ENCODE peak calls at places on chromosomes 7 and 10, in six cellular contexts. One of them, this sample, is unnamed.

GRCh38 chr10:24344695-24345473 is 135.9 kb downstream of the KIAA1217 start:
- DNase-seq in adrenal gland: no peak
- DNase-seq in suprapubic skin: no peak
- DNase-seq in esophagus muscularis mucosa: no peak
- DNase-seq in esophagus squamous epithelium: no peak
- DNase-seq in ovary: no peak
- DNase-seq in this sample: no peak

GRCh38 chr7:80885774-80886173 is 33.1 kb downstream of the SEMA3C start:
- DNase-seq in esophagus muscularis mucosa: no peak
- DNase-seq in esophagus squamous epithelium: no peak
- DNase-seq in ovary: no peak
- DNase-seq in adrenal gland: no peak
- DNase-seq in suprapubic skin: no peak
- DNase-seq in this sample: no peak

GRCh38 chr7:81111781-81112540 is 193.1 kb upstream of the SEMA3C start:
- DNase-seq in adrenal gland: no peak
- DNase-seq in suprapubic skin: no peak
- DNase-seq in esophagus squamous epithelium: no peak
- DNase-seq in ovary: no peak
- DNase-seq in esophagus muscularis mucosa: no peak
- DNase-seq in this sample: no peak

GRCh38 chr7:26199301-26200112 is 1.0 kb downstream of the HNRNPA2B1 start:
- DNase-seq in adrenal gland: peak
- DNase-seq in suprapubic skin: peak
- DNase-seq in ovary: peak
- DNase-seq in esophagus muscularis mucosa: no peak
- DNase-seq in esophagus squamous epithelium: peak
- DNase-seq in this sample: peak

GRCh38 chr7:1099637-1100036 is 11.7 kb downstream of the GPER1 start:
- DNase-seq in esophagus muscularis mucosa: no peak
- DNase-seq in adrenal gland: no peak
- DNase-seq in suprapubic skin: no peak
- DNase-seq in ovary: no peak
- DNase-seq in esophagus squamous epithelium: no peak
- DNase-seq in this sample: no peak

GRCh38 chr7:48045205-48045765 is 9.9 kb downstream of the C7orf57 start:
- DNase-seq in suprapubic skin: no peak
- DNase-seq in esophagus muscularis mucosa: no peak
- DNase-seq in adrenal gland: no peak
- DNase-seq in esophagus squamous epithelium: no peak
- DNase-seq in ovary: no peak
- DNase-seq in this sample: no peak

GRCh38 chr7:137820156-137820555 is 26.6 kb downstream of the DGKI start:
- DNase-seq in esophagus muscularis mucosa: no peak
- DNase-seq in suprapubic skin: no peak
- DNase-seq in adrenal gland: no peak
- DNase-seq in ovary: no peak
- DNase-seq in esophagus squamous epithelium: no peak
- DNase-seq in this sample: no peak

GRCh38 chr10:23158370-23158769 is 33.7 kb upstream of the PTF1A start:
- DNase-seq in ovary: no peak
- DNase-seq in esophagus muscularis mucosa: peak
- DNase-seq in suprapubic skin: no peak
- DNase-seq in esophagus squamous epithelium: no peak
- DNase-seq in adrenal gland: peak
- DNase-seq in this sample: no peak

GRCh38 chr10:125084191-125085186 is 75.9 kb downstream of the CTBP2 start:
- DNase-seq in ovary: peak
- DNase-seq in suprapubic skin: no peak
- DNase-seq in adrenal gland: peak
- DNase-seq in esophagus muscularis mucosa: no peak
- DNase-seq in esophagus squamous epithelium: no peak
- DNase-seq in this sample: peak
- H3K4me3 ChIP-seq in ovary: no peak
- H3K4me3 ChIP-seq in suprapubic skin: no peak
- H3K4me3 ChIP-seq in adrenal gland: no peak
- H3K4me3 ChIP-seq in esophagus muscularis mucosa: no peak
- H3K4me3 ChIP-seq in esophagus squamous epithelium: no peak
- H3K4me3 ChIP-seq in this sample: peak

GRCh38 chr7:44966731-44967538 is 11.9 kb downstream of the MYO1G start:
- DNase-seq in suprapubic skin: no peak
- DNase-seq in adrenal gland: no peak
- DNase-seq in esophagus squamous epithelium: no peak
- DNase-seq in esophagus muscularis mucosa: no peak
- DNase-seq in ovary: no peak
- DNase-seq in this sample: peak
- TF ChIP-seq POLR2A in suprapubic skin: no peak
- TF ChIP-seq POLR2A in adrenal gland: no peak
- TF ChIP-seq POLR2A in esophagus squamous epithelium: no peak
- TF ChIP-seq POLR2A in esophagus muscularis mucosa: no peak
- TF ChIP-seq POLR2A in ovary: no peak
- TF ChIP-seq POLR2A in this sample: no peak

GRCh38 chr7:155804431-155804831 is 7.8 kb downstream of the SHH start:
- DNase-seq in suprapubic skin: no peak
- DNase-seq in ovary: no peak
- DNase-seq in adrenal gland: no peak
- DNase-seq in esophagus squamous epithelium: no peak
- DNase-seq in esophagus muscularis mucosa: no peak
- DNase-seq in this sample: no peak
- H3K4me3 ChIP-seq in suprapubic skin: peak
- H3K4me3 ChIP-seq in ovary: no peak
- H3K4me3 ChIP-seq in adrenal gland: no peak
- H3K4me3 ChIP-seq in esophagus squamous epithelium: no peak
- H3K4me3 ChIP-seq in esophagus muscularis mucosa: peak
- H3K4me3 ChIP-seq in this sample: peak

DNA sequence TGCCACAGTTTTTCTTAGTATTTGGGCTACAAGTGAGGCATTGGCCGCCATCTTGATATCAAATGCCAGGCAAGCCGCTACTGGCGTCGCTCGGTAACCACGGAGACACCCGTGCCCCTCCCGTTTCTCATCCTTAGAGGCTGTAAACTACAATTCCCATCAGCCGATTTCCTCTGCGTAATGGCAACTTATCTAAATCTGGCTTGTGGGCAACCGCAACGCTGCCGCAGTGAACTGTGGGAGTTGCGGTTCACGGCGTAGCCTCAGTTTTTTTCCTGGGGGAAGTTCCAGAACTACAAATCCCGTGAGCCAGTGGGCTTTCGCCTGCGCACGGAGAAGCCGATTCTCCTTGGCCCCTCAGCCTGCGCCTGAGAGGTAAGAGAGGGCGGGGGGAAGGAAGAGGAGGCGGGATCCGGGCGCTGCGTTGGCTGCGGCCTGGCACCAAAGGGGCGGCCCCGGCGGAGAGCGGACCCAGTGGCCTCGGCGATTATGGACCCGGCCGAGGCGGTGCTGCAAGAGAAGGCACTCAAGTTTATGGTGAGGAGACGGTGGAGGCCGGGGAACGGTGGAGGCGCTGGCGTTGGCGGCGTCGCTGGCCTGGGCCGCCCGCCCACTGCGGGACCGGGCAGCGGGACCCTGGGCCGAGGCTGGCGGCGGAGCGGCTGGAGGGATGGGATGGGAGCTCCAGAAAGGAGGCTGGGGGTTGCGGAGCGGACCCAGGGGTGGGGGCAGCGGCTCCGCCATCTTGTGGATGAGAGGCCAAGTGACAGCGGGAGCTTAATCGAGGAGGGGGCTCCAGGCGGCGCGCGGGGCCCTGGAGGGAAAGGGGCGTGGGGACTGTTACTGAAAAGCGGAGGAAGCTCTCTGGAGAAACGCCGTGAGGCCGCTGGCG is at the start of gene BTRC:
- DNase-seq in ovary: peak
- DNase-seq in esophagus muscularis mucosa: peak
- DNase-seq in adrenal gland: peak
- DNase-seq in suprapubic skin: peak
- DNase-seq in esophagus squamous epithelium: peak
- DNase-seq in this sample: peak
- TF ChIP-seq POLR2A in ovary: peak
- TF ChIP-seq POLR2A in esophagus muscularis mucosa: peak
- TF ChIP-seq POLR2A in adrenal gland: peak
- TF ChIP-seq POLR2A in suprapubic skin: peak
- TF ChIP-seq POLR2A in esophagus squamous epithelium: peak
- TF ChIP-seq POLR2A in this sample: peak